ENCODE peak calls at places on chromosomes 12 and 14, in ten cellular contexts. W is PC-9; B is MM.1S; N is tibial artery; R is left ventricle myocardium inferior; X is HL-60; Q is CD8-positive, alpha-beta memory T cell; C is brain microvascular endothelial cell; F is HCT116; T is IMR-90. H is an unnamed sample. For H3K27me3, the result is how much of the 10 kb centered on the place peaks cover.

GRCh38 chr12:31928246-31929139 is 30.7 kb upstream of the RESF1 start:
- DNase-seq in W (no peak), B (peak), N (no peak), R (no peak), X (no peak), Q (no peak), C (no peak), F (no peak), T (no peak), H (no peak)

GRCh38 chr12:131917139-131917710 is 11.9 kb upstream of the PUS1 start:
- DNase-seq in W (no peak), B (no peak), N (no peak), R (no peak), X (no peak), Q (no peak), C (no peak), F (no peak), T (no peak), H (peak)

GRCh38 chr14:90427848-90428426 is 31.1 kb downstream of the CALM1 start:
- DNase-seq in W (no peak), B (no peak), N (no peak), R (peak), X (no peak), Q (no peak), C (no peak), F (no peak), T (no peak), H (no peak)

GRCh38 chr14:101502761-101503392 is 58.4 kb upstream of the DIO3 start:
- DNase-seq in W (no peak), B (no peak), N (peak), R (no peak), X (no peak), Q (no peak), C (no peak), F (no peak), T (no peak), H (no peak)

GRCh38 chr14:105087963-105088811 is 23.0 kb upstream of the GPR132 start:
- DNase-seq in W (peak), B (no peak), N (no peak), R (peak), X (no peak), Q (no peak), C (peak), F (no peak), T (peak), H (no peak)

GRCh38 chr12:8692573-8692972 is 5.2 kb upstream of the RIMKLB start:
- DNase-seq in W (peak), B (no peak), N (peak), R (no peak), X (no peak), Q (no peak), C (peak), F (no peak), T (peak), H (no peak)

GRCh38 chr12:124464062-124464461 is 103.3 kb downstream of the NCOR2 start:
- DNase-seq in W (no peak), B (no peak), N (no peak), R (peak), X (peak), Q (no peak), C (peak), F (no peak), T (peak), H (no peak)

GRCh38 chr12:53568428-53569173 is 57.6 kb downstream of the ATF7 start:
- DNase-seq in W (no peak), B (no peak), N (no peak), R (no peak), X (no peak), Q (no peak), C (no peak), F (no peak), T (no peak), H (no peak)

GRCh38 chr12:107322063-107322462 is 228.7 kb upstream of the CRY1 start:
- DNase-seq in W (no peak), B (no peak), N (no peak), R (no peak), X (peak), Q (no peak), C (no peak), F (no peak), T (no peak), H (no peak)

GRCh38 chr12:47837190-47838171 is 17.8 kb upstream of the HDAC7 start:
- DNase-seq in W (peak), B (peak), N (peak), R (peak), X (peak), Q (peak), C (no peak), F (peak), T (peak), H (peak)

GRCh38 chr12:101018540-101018939 is 191.5 kb downstream of the SLC5A8 start:
- DNase-seq in W (peak), B (no peak), N (no peak), R (no peak), X (no peak), Q (no peak), C (peak), F (peak), T (peak), H (no peak)

GRCh38 chr14:85529803-85530574 is at the start of gene FLRT2:
- DNase-seq in W (peak), B (no peak), N (peak), R (peak), X (no peak), Q (no peak), C (peak), F (no peak), T (peak), H (no peak)

GRCh38 chr12:93514853-93515252 is 47.5 kb downstream of the MRPL42 start:
- DNase-seq in W (no peak), B (no peak), N (no peak), R (no peak), X (no peak), Q (no peak), C (peak), F (no peak), T (peak), H (no peak)

GRCh38 chr12:13033266-13033875 is 10.8 kb upstream of the FAM234B start:
- DNase-seq in W (no peak), B (no peak), N (no peak), R (no peak), X (no peak), Q (no peak), C (no peak), F (no peak), T (peak), H (no peak)

GRCh38 chr12:94379479-94380113 is 80.1 kb downstream of the CEP83 start:
- DNase-seq in W (no peak), B (no peak), N (no peak), R (no peak), X (no peak), Q (no peak), C (no peak), F (no peak), T (peak), H (no peak)

GRCh38 chr14:23248601-23249000 is 10.9 kb downstream of the RNF212B start:
- DNase-seq in W (no peak), B (no peak), N (no peak), R (no peak), X (no peak), Q (no peak), C (no peak), F (no peak), T (no peak), H (no peak)

GRCh38 chr14:33737446-33737845 is 213.4 kb downstream of the EGLN3 start:
- DNase-seq in W (no peak), B (no peak), N (no peak), R (no peak), X (no peak), Q (no peak), C (peak), F (no peak), T (no peak), H (no peak)

GRCh38 chr14:104681689-104682074 is 7.7 kb upstream of the INF2 start:
- DNase-seq in W (peak), B (no peak), N (peak), R (peak), X (no peak), Q (no peak), C (peak), F (no peak), T (peak), H (peak)

GRCh38 chr12:80472912-80473500 is 29.0 kb downstream of the PTPRQ start:
- DNase-seq in W (peak), B (peak), N (no peak), R (no peak), X (peak), Q (no peak), C (peak), F (peak), T (peak), H (peak)

GRCh38 chr12:62519043-62519442 is 52.4 kb downstream of the MON2 start:
- DNase-seq in W (no peak), B (no peak), N (peak), R (peak), X (no peak), Q (no peak), C (no peak), F (no peak), T (no peak), H (peak)

GRCh38 chr12:43540474-43540873 is 11.5 kb downstream of the ADAMTS20 start:
- DNase-seq in W (no peak), B (no peak), N (no peak), R (no peak), X (no peak), Q (no peak), C (no peak), F (no peak), T (no peak), H (no peak)

GRCh38 chr12:75334384-75335030 is at the start of gene GLIPR1L1:
- DNase-seq in W (peak), B (peak), N (peak), R (peak), X (peak), Q (peak), C (peak), F (peak), T (peak), H (peak)

GRCh38 chr12:123150273-123150803 is 552 bp downstream of the PITPNM2 start:
- DNase-seq in W (no peak), B (no peak), N (no peak), R (peak), X (no peak), Q (no peak), C (no peak), F (no peak), T (no peak), H (peak)

GRCh38 chr12:40692617-40693502 is 621 bp downstream of the CNTN1 start:
- DNase-seq in W (peak), B (no peak), N (no peak), R (no peak), X (no peak), Q (no peak), C (no peak), F (no peak), T (no peak), H (peak)

GRCh38 chr14:76260749-76261148 is 109.0 kb downstream of the GPATCH2L start:
- DNase-seq in W (no peak), B (no peak), N (no peak), R (no peak), X (no peak), Q (no peak), C (no peak), F (no peak), T (no peak), H (no peak)

GRCh38 chr12:93762059-93762719 is 85.0 kb downstream of the CRADD start:
- DNase-seq in W (no peak), B (no peak), N (no peak), R (no peak), X (no peak), Q (no peak), C (peak), F (no peak), T (peak), H (no peak)

GRCh38 chr12:113232232-113232615 is 11.0 kb downstream of the TPCN1 start:
- DNase-seq in W (no peak), B (no peak), N (no peak), R (no peak), X (no peak), Q (no peak), C (no peak), F (no peak), T (no peak), H (no peak)

GRCh38 chr14:99655521-99655920 is 10.6 kb downstream of the HHIPL1 start:
- DNase-seq in W (no peak), B (no peak), N (no peak), R (no peak), X (no peak), Q (no peak), C (no peak), F (no peak), T (peak), H (no peak)

GRCh38 chr14:68947802-68948201 is 31.3 kb downstream of the ACTN1 start:
- DNase-seq in W (no peak), B (no peak), N (peak), R (peak), X (peak), Q (no peak), C (peak), F (no peak), T (peak), H (peak)

GRCh38 chr14:103908580-103908979 is 19.7 kb upstream of the TDRD9 start:
- DNase-seq in W (no peak), B (no peak), N (no peak), R (no peak), X (no peak), Q (no peak), C (no peak), F (no peak), T (no peak), H (no peak)

GRCh38 chr12:30725739-30726138 is 29.0 kb downstream of the CAPRIN2 start:
- DNase-seq in W (no peak), B (no peak), N (no peak), R (no peak), X (no peak), Q (no peak), C (peak), F (peak), T (peak), H (no peak)

GRCh38 chr14:56844603-56845002 is 34.3 kb upstream of the OTX2 start:
- DNase-seq in W (no peak), B (no peak), N (no peak), R (no peak), X (no peak), Q (no peak), C (no peak), F (no peak), T (no peak), H (no peak)

GRCh38 chr12:34401659-34402227 is 379.4 kb downstream of the ALG10 start:
- DNase-seq in W (peak), B (no peak), N (peak), R (peak), X (no peak), Q (no peak), C (no peak), F (no peak), T (no peak), H (peak)

GRCh38 chr14:73237219-73237785 is at the start of gene PAPLN:
- DNase-seq in W (peak), B (no peak), N (peak), R (no peak), X (no peak), Q (no peak), C (no peak), F (peak), T (no peak), H (no peak)

GRCh38 chr12:124855275-124855957 is 8.2 kb downstream of the SCARB1 start:
- DNase-seq in W (no peak), B (no peak), N (no peak), R (no peak), X (no peak), Q (no peak), C (no peak), F (no peak), T (no peak), H (no peak)

GRCh38 chr14:24337824-24338175 is 2.0 kb downstream of the RIPK3 start:
- DNase-seq in W (no peak), B (no peak), N (no peak), R (no peak), X (no peak), Q (no peak), C (no peak), F (no peak), T (no peak), H (no peak)
- H3K27me3 ChIP-seq in W (under half), B (under half), N (under half), R (half or more), X (under half), Q (under half), C (under half), F (under half), T (half or more), H (half or more)

DNA sequence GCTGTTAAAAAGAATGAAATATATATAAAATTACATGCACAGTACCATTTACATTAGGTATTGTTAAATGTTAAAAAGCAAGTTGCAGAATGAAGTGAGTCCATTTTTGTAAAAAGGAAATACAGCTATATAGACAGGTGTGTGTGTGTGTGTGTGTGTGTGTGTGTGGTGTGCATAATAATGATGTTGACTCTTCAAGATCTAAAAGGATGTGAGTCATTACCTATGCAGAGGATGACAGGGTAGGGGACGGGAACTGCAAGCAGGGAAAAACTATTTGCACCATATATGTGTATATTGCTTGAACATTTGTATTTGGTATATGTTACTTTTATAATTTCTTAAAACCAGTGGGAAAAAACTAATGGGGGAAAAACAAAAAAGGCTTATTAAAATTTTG is 3.1 kb downstream of the C14orf39 start:
- DNase-seq in W (no peak), B (no peak), N (no peak), R (no peak), X (no peak), Q (no peak), C (no peak), F (peak), T (peak), H (no peak)
- H3K27me3 ChIP-seq in W (under half), B (under half), N (under half), R (half or more), X (under half), Q (under half), C (under half), F (under half), T (under half), H (under half)

GRCh38 chr14:44829021-44829420 is 132.7 kb downstream of the KLHL28 start:
- DNase-seq in W (no peak), B (no peak), N (no peak), R (no peak), X (no peak), Q (no peak), C (no peak), F (no peak), T (no peak), H (no peak)

DNA sequence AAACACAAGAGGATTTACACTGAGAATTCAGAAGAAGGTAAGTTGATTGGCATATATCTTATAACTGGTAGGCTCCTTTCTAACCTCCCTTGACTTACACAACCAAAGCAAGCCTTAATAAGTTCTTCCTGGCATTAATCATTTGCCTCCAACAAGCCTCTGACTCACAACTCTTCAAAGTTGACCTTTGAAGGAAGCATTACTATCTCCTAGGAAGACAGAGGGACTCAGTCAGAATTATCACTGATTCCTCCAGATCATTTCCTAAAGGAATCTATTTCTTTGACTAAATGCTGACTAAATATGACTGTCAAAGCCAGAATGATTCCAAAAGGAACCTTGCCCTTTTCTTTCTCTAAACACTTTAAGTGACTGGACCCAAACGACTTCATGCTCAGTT is 128.4 kb downstream of the KLHL28 start:
- DNase-seq in W (no peak), B (no peak), N (no peak), R (no peak), X (no peak), Q (no peak), C (no peak), F (peak), T (peak), H (no peak)
- H3K27me3 ChIP-seq in W (under half), B (under half), N (under half), R (under half), X (under half), Q (under half), C (under half), F (under half), T (under half), H (under half)

DNA sequence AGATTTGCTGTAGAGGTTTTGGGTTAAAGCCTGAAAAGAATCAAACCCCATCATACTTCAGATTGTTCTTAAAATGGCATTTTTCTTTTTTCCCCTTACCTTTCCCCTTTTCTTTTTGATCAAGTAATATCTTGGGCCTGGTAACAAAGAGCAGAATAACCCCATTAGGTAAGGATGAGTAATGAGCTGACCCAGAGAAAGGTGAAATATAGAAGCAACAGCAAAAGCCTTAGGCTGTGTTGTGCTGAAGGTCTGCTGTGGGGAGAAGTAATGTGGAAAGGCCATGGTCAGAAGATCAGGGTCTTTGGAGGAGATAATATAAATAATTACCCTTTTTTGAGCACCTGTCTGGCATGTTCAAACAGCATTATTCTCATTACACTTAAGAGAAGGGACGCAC is 42.3 kb downstream of the MIA2 start:
- DNase-seq in W (no peak), B (no peak), N (no peak), R (no peak), X (no peak), Q (no peak), C (no peak), F (no peak), T (no peak), H (no peak)
- H3K27me3 ChIP-seq in W (under half), B (under half), N (under half), R (under half), X (under half), Q (under half), C (under half), F (under half), T (under half), H (under half)

GRCh38 chr14:36516719-36517241 is 3.3 kb downstream of the NKX2-1 start:
- DNase-seq in W (no peak), B (no peak), N (no peak), R (no peak), X (no peak), Q (no peak), C (no peak), F (no peak), T (no peak), H (no peak)
- H3K27me3 ChIP-seq in W (under half), B (under half), N (under half), R (half or more), X (half or more), Q (under half), C (half or more), F (under half), T (half or more), H (half or more)

GRCh38 chr12:5444520-5444919 is 12.6 kb downstream of the NTF3 start:
- DNase-seq in W (no peak), B (no peak), N (no peak), R (no peak), X (no peak), Q (no peak), C (no peak), F (no peak), T (no peak), H (no peak)
- H3K27me3 ChIP-seq in W (under half), B (under half), N (under half), R (under half), X (under half), Q (under half), C (under half), F (half or more), T (under half), H (under half)

H was measured in BE2C.